ENCODE peak calls at places on chromosomes 3 and 15, in six cellular contexts. Z is transverse colon, V is suprapubic skin, H is SK-N-SH, L is prostate gland, M is HL-60. U is an unnamed sample.

GRCh38 chr3:119239421-119239820 is 1.3 kb downstream of the B4GALT4 start:
- DNase-seq in Z (no peak), V (no peak), H (no peak), L (no peak), M (no peak), U (no peak)

GRCh38 chr3:100289339-100289738 is 28.5 kb downstream of the TBC1D23 start:
- DNase-seq in Z (no peak), V (no peak), H (no peak), L (no peak), M (peak; percentile 67), U (no peak)

GRCh38 chr3:177640319-177640997 is 443.2 kb upstream of the TBL1XR1 start:
- DNase-seq in Z (no peak), V (no peak), H (no peak), L (no peak), M (no peak), U (no peak)

GRCh38 chr15:39756806-39757522 is 25.7 kb downstream of the FSIP1 start:
- DNase-seq in Z (no peak), V (no peak), H (no peak), L (peak; percentile 31), M (peak; percentile 19), U (no peak)

GRCh38 chr15:84909782-84910181 is 25.3 kb downstream of the SLC28A1 start:
- DNase-seq in Z (no peak), V (no peak), H (no peak), L (no peak), M (no peak), U (no peak)

GRCh38 chr3:101521251-101521701 is 8.3 kb upstream of the SENP7 start:
- DNase-seq in Z (no peak), V (no peak), H (no peak), L (no peak), M (no peak), U (no peak)

GRCh38 chr3:38990621-38991020 is 61.1 kb downstream of the SCN11A start:
- DNase-seq in Z (no peak), V (no peak), H (no peak), L (no peak), M (no peak), U (no peak)

GRCh38 chr3:129046037-129046731 is 14.4 kb upstream of the GP9 start:
- DNase-seq in Z (no peak), V (no peak), H (no peak), L (no peak), M (no peak), U (peak; percentile 74)

GRCh38 chr15:91114301-91114700 is 14.2 kb downstream of the SV2B start:
- DNase-seq in Z (no peak), V (no peak), H (no peak), L (no peak), M (no peak), U (no peak)

GRCh38 chr3:16171009-16171408 is 3.5 kb upstream of the GALNT15 start:
- DNase-seq in Z (no peak), V (no peak), H (no peak), L (no peak), M (no peak), U (no peak)

GRCh38 chr15:100775581-100776185 is 103.9 kb upstream of the ALDH1A3 start:
- DNase-seq in Z (no peak), V (no peak), H (peak; percentile 53), L (no peak), M (no peak), U (no peak)

GRCh38 chr3:44355634-44356033 is 17.1 kb downstream of the TCAIM start:
- DNase-seq in Z (no peak), V (no peak), H (no peak), L (no peak), M (no peak), U (no peak)

GRCh38 chr3:78562318-78562717 is 1205.5 kb downstream of the ROBO1 start:
- DNase-seq in Z (no peak), V (no peak), H (no peak), L (no peak), M (peak; percentile 6), U (no peak)

GRCh38 chr3:46665763-46666470 is 27.6 kb downstream of the ALS2CL start:
- DNase-seq in Z (no peak), V (no peak), H (peak; percentile 7), L (no peak), M (no peak), U (peak; percentile 28)

GRCh38 chr3:127197300-127198150 is 4.6 kb downstream of the PRR23E start:
- DNase-seq in Z (no peak), V (peak; percentile 63), H (no peak), L (no peak), M (no peak), U (peak; percentile 61)

GRCh38 chr3:2937578-2937977 is 172.6 kb downstream of the IL5RA start:
- DNase-seq in Z (no peak), V (no peak), H (no peak), L (no peak), M (no peak), U (no peak)

GRCh38 chr3:182609575-182610156 is 183.6 kb upstream of the ATP11B start:
- DNase-seq in Z (peak; percentile 78), V (no peak), H (no peak), L (peak; percentile 22), M (no peak), U (no peak)

GRCh38 chr15:87733977-87734376 is 522.6 kb downstream of the NTRK3 start:
- DNase-seq in Z (no peak), V (no peak), H (no peak), L (no peak), M (no peak), U (no peak)

GRCh38 chr15:36029606-36030005 is 483.6 kb upstream of the DPH6 start:
- DNase-seq in Z (no peak), V (no peak), H (no peak), L (no peak), M (no peak), U (no peak)

GRCh38 chr3:162353414-162353813 is 856.8 kb downstream of the OTOL1 start:
- DNase-seq in Z (no peak), V (no peak), H (no peak), L (no peak), M (peak; percentile 55), U (no peak)

GRCh38 chr15:51184637-51185036 is 89.9 kb upstream of the TNFAIP8L3 start:
- DNase-seq in Z (no peak), V (no peak), H (no peak), L (no peak), M (no peak), U (no peak)

GRCh38 chr15:73704869-73705645 is 20.9 kb downstream of the CD276 start:
- DNase-seq in Z (peak; percentile 72), V (no peak), H (peak; percentile 86), L (peak; percentile 46), M (peak; percentile 59), U (peak; percentile 87)

GRCh38 chr3:191379473-191379872 is 49.1 kb upstream of the UTS2B start:
- DNase-seq in Z (no peak), V (no peak), H (no peak), L (no peak), M (no peak), U (no peak)

GRCh38 chr3:19202754-19203153 is 54.4 kb downstream of the KCNH8 start:
- DNase-seq in Z (no peak), V (no peak), H (no peak), L (no peak), M (no peak), U (no peak)

DNA sequence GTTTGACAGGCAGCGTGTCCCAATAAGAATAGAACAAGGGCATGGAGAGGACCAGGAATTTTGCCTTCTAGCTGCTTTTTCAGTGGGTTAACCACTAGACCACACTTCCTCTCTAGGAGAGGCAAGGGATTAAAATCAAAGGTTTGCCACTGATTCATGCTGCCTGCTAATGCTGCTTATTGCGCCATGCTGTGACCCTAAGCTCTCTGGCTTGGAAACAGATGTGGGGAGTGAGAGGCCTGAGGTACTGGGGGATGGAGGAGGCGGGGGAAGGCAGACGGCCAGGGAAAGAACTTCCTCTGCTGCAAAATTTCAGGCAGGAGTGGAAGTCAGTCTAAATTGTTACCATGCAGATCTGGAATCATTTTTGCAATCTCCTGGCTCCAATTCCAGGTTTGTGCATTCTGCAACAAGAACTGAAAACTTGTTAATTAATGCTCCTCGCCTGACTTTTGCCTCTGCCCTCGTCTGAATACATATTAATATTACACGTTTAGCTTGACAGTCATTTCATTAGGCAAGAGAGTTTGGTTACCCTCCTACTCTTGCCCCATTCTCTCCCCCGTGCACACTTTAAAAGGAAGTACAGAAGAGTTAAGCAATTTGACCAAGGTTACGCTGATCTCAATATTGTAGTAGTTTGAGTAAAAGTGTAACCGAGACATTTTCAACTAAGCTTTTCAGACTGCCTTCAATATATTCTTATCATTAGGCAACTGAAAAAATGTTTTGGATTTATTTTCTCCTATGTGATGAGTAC is 121.7 kb upstream of the SPRED1 start:
- DNase-seq in Z (peak; percentile 74), V (peak; percentile 89), H (peak; percentile 17), L (peak; percentile 7), M (peak; percentile 88), U (no peak)
- TF ChIP-seq POLR2AphosphoS5 in Z (peak; percentile 65), V (peak; percentile 59), H (no peak), L (no peak), M (peak; percentile 99), U (peak; percentile 72)

GRCh38 chr15:41827290-41827879 is 507 bp upstream of the JMJD7 start:
- DNase-seq in Z (peak; percentile 44), V (no peak), H (no peak), L (peak; percentile 22), M (no peak), U (no peak)
- TF ChIP-seq CTCF in Z (no peak), V (no peak), H (no peak), L (no peak), M (no peak), U (no peak)

GRCh38 chr3:50611464-50612233 is at the start of gene CISH:
- DNase-seq in Z (peak; percentile 96), V (peak; percentile 97), H (peak; percentile 96), L (peak; percentile 91), M (peak; percentile 92), U (peak; percentile 99)
- TF ChIP-seq POLR2AphosphoS5 in Z (peak; percentile 90), V (no peak), H (peak; percentile 41), L (no peak), M (peak; percentile 55), U (peak; percentile 95)

DNA sequence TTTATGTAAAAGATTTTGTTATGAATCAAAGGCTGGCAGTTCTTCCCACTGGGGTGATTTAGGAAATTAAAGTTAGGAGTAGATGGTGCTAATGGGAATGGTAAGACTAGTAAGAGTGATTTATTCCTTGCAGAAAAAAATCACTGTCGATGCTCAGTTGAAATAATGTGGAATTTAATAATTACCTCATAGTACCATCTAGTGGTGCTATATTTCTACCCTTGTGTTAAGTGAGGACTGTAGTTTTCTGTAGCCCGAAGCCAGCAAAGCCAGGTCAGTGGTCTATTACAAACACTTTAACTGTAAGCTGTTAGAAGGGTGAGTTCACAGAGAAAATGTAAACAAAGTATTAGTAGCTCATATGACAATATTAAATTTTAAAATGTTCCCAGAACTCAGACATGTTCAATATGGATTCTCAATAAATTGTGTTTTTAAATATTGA is 39.5 kb upstream of the GOLGA8J start:
- DNase-seq in Z (no peak), V (no peak), H (peak; percentile 40), L (no peak), M (no peak), U (no peak)
- TF ChIP-seq CTCF in Z (no peak), V (no peak), H (peak; percentile 46), L (peak; percentile 18), M (no peak), U (no peak)

GRCh38 chr15:99507016-99507731 is 58.6 kb upstream of the MEF2A start:
- DNase-seq in Z (no peak), V (no peak), H (peak; percentile 72), L (no peak), M (no peak), U (peak; percentile 70)
- TF ChIP-seq POLR2AphosphoS5 in Z (no peak), V (no peak), H (no peak), L (no peak), M (no peak), U (no peak)